ENCODE peak calls at places on chromosomes 7 and 10, in four cellular contexts. Y is iPS-NIHi11; O is stimulated activated CD4-positive, alpha-beta T cell treated with anti-CD3 and anti-CD28 coated beads, Interleukin-2, amount 100 ng/mL, for 4 hours; M is ELF-1. H is an unnamed sample.

GRCh38 chr10:14571866-14572507 is 202.7 kb downstream of the FAM107B start:
- DNase-seq in Y (no peak), M (no peak), O (peak), H (no peak)

GRCh38 chr7:33669251-33669670 is 236.1 kb upstream of the BMPER start:
- DNase-seq in Y (no peak), O (no peak), M (no peak), H (no peak)

GRCh38 chr10:86261933-86262665 is 104.5 kb downstream of the GRID1 start:
- DNase-seq in Y (peak), M (peak), O (no peak), H (peak)

GRCh38 chr10:103542764-103543616 is 49.5 kb downstream of the NEURL1 start:
- DNase-seq in Y (peak), O (peak), M (peak), H (no peak)

GRCh38 chr10:49271346-49271745 is 27.6 kb upstream of the C10orf71 start:
- DNase-seq in O (no peak), Y (no peak), M (no peak), H (no peak)

GRCh38 chr10:118407026-118407425 is 64.9 kb upstream of the FAM204A start:
- DNase-seq in O (no peak), M (no peak), Y (no peak), H (no peak)

GRCh38 chr10:25226775-25227682 is 52.2 kb downstream of the GPR158 start:
- DNase-seq in O (no peak), M (peak), Y (peak), H (no peak)

GRCh38 chr7:135748770-135749169 is at the start of gene FAM180A:
- DNase-seq in M (no peak), O (no peak), Y (no peak), H (no peak)

GRCh38 chr7:136183981-136184380 is 206.8 kb upstream of the MTPN start:
- DNase-seq in M (no peak), Y (peak), O (no peak), H (no peak)

GRCh38 chr10:18666810-18667209 is 7.6 kb downstream of the ARL5B start:
- DNase-seq in M (no peak), Y (no peak), O (no peak), H (no peak)

GRCh38 chr10:81018898-81019890 is 481.5 kb downstream of the SH2D4B start:
- DNase-seq in M (peak), Y (peak), O (no peak), H (no peak)

GRCh38 chr7:157951300-157952049 is 614.7 kb downstream of the DNAJB6 start:
- DNase-seq in Y (no peak), O (no peak), M (no peak), H (no peak)

GRCh38 chr10:66860376-66860945 is 65.4 kb upstream of the LRRTM3 start:
- DNase-seq in Y (no peak), O (no peak), M (no peak), H (no peak)

GRCh38 chr10:95233377-95234034 is 39.5 kb downstream of the ACSM6 start:
- DNase-seq in Y (no peak), M (no peak), O (no peak), H (no peak)

GRCh38 chr7:47901542-47901941 is 46.7 kb downstream of the PKD1L1 start:
- DNase-seq in Y (no peak), M (peak), O (no peak), H (no peak)

GRCh38 chr10:36254191-36254590 is 612.1 kb upstream of the FZD8 start:
- DNase-seq in M (no peak), Y (no peak), O (no peak), H (no peak)

GRCh38 chr10:24731942-24732341 is 8.3 kb upstream of the ARHGAP21 start:
- DNase-seq in M (no peak), Y (no peak), O (no peak), H (no peak)

GRCh38 chr10:50431118-50431517 is 179.8 kb upstream of the ASAH2 start:
- DNase-seq in O (no peak), Y (no peak), M (no peak), H (no peak)